ENCODE peak calls at places on chromosomes 11 and 22, in six cellular contexts. E is aorta, F is AG04450, C is IMR-90, G is tibial nerve, K is heart right ventricle. Z is an unnamed sample.

GRCh38 chr11:92286718-92287117 is 62.1 kb downstream of the FAT3 start:
- DNase-seq in E (no peak), F (no peak), C (no peak), G (no peak), K (no peak), Z (no peak)

GRCh38 chr22:43985532-43985931 is 30.3 kb downstream of the SAMM50 start:
- DNase-seq in E (no peak), F (no peak), C (no peak), G (no peak), K (no peak), Z (no peak)

GRCh38 chr11:65452806-65453490 is 30.4 kb downstream of the NEAT1 start:
- DNase-seq in E (no peak), F (no peak), C (peak), G (peak), K (no peak), Z (peak)

GRCh38 chr22:37077802-37078448 is 26.4 kb downstream of the KCTD17 start:
- DNase-seq in E (peak), F (peak), C (peak), G (peak), K (no peak), Z (no peak)

GRCh38 chr11:105211806-105212531 is 72.4 kb upstream of the CARD18 start:
- DNase-seq in E (no peak), F (no peak), C (peak), G (no peak), K (no peak), Z (no peak)

GRCh38 chr11:68052137-68052873 is 13.5 kb downstream of the TCIRG1 start:
- DNase-seq in E (no peak), F (no peak), C (no peak), G (no peak), K (no peak), Z (no peak)

GRCh38 chr11:73907191-73907590 is 30.4 kb downstream of the PAAF1 start:
- DNase-seq in E (no peak), F (no peak), C (peak), G (no peak), K (peak), Z (no peak)

GRCh38 chr22:46596032-46596441 is 24.1 kb upstream of the GRAMD4 start:
- DNase-seq in E (no peak), F (no peak), C (no peak), G (peak), K (peak), Z (no peak)

GRCh38 chr11:111157571-111157970 is 88.0 kb upstream of the POU2AF2 start:
- DNase-seq in E (no peak), F (no peak), C (no peak), G (no peak), K (no peak), Z (no peak)

GRCh38 chr22:19970479-19971275 is 29.1 kb upstream of the TXNRD2 start:
- DNase-seq in E (peak), F (no peak), C (peak), G (peak), K (peak), Z (no peak)

GRCh38 chr22:46068908-46069481 is 81.3 kb upstream of the PPARA start:
- DNase-seq in E (peak), F (no peak), C (peak), G (peak), K (no peak), Z (peak)

DNA sequence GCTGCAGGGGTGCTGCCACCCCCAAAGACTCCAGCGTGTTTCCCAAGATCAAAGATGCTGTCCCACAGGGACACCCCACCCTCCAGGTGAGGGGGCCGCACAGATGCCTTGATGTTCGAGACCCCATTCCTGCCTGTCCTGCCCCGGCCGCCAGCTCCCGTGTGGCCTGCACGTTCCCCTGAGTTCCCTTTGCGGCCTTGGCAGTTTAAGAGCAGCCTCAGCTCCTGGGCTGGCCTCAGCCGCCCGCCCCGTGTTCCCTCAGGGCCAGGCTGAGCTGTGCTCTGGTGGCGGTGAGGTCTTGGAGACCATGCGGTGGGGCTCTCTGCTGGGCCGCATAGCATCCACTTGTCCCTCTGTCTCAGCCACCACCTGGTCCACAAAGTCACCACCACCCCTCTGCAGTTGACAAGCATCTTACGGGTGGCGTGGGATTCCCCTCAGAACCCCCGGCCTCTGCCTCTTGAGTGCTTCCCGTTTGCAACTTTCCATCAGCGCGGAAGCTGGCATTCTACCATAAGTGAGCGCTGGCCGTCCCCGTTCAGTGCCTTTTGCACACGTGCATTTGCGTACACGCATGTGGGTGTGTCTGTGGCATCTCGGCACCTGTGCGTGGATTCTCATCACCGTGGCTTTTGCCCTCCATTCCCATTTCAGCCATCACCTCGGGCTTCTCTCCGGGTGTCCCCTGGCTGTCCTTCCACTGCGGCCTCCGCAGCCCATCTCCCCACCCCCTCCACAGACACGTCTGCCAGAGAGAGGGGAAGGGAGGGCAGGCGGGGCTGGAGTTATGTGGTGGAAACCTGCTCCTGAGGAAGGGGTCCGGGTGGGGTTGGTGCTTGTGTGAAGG is 35.9 kb downstream of the CTTN start:
- DNase-seq in E (peak), F (no peak), C (no peak), G (no peak), K (no peak), Z (no peak)
- H3K27ac ChIP-seq in E (no peak), F (no peak), C (no peak), G (no peak), K (no peak), Z (no peak)

GRCh38 chr11:116582621-116583020 is 190.2 kb downstream of the BUD13 start:
- DNase-seq in E (no peak), F (no peak), C (no peak), G (no peak), K (no peak), Z (no peak)

GRCh38 chr11:116581349-116581748 is 191.4 kb downstream of the BUD13 start:
- DNase-seq in E (no peak), F (no peak), C (no peak), G (no peak), K (no peak), Z (no peak)

GRCh38 chr11:116580828-116581227 is 192.0 kb downstream of the BUD13 start:
- DNase-seq in E (no peak), F (no peak), C (no peak), G (no peak), K (no peak), Z (no peak)

GRCh38 chr11:116578971-116579687 is 193.7 kb downstream of the BUD13 start:
- DNase-seq in E (no peak), F (no peak), C (no peak), G (no peak), K (peak), Z (no peak)

DNA sequence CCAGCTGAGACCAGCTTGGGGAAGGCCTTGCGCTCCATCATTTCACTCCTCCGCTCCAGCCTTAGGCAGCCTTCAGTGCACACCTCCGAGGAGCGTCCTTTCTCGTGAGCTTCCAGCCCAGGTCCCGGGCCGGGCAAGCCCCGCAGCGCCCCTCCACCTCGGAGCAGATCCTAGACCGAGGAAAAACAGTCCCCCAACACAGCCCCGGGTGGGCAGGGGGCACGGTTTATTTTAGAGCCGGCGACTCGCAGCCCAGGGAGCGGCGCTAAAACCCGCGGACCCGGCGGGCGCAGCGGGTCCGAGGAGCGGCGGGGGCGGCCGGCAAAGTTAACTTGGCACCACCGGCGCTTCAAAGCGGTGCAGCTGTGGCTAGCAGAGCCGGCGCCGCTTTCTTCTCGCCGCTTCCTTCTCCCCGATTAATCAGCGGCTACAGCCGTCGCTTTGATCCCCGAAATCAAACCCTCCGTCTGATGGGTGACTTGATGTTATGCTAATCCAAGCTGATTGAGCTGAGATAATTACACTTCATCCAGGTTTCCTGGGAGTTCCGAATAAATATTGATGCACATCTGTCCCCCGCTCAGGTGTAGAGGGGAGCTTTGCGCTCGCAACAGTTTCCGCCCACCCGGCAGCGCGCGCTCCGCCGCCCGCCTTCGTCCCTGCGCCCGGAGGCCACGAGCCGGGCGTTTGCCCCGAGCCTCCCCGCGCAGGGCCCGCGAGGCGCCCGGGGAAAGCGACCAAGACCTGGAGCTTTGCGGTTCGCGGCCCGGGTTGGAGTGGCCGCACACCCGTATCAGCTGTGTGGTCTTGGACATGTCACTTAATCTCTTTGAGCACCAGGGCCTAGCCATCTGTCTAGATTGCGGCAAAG is 192.7 kb downstream of the BUD13 start:
- DNase-seq in E (no peak), F (no peak), C (no peak), G (no peak), K (no peak), Z (no peak)
- H3K4me3 ChIP-seq in E (peak), F (no peak), C (no peak), G (no peak), K (peak), Z (peak)

GRCh38 chr22:39906207-39906606 is 5.3 kb downstream of the GRAP2 start:
- DNase-seq in E (no peak), F (no peak), C (no peak), G (no peak), K (no peak), Z (no peak)

GRCh38 chr22:39907035-39907434 is 6.2 kb downstream of the GRAP2 start:
- DNase-seq in E (no peak), F (no peak), C (no peak), G (no peak), K (no peak), Z (no peak)

GRCh38 chr22:39908121-39908520 is 7.2 kb downstream of the GRAP2 start:
- DNase-seq in E (no peak), F (no peak), C (no peak), G (no peak), K (no peak), Z (no peak)

GRCh38 chr22:39908737-39909136 is 7.9 kb downstream of the GRAP2 start:
- DNase-seq in E (no peak), F (no peak), C (peak), G (no peak), K (no peak), Z (no peak)

DNA sequence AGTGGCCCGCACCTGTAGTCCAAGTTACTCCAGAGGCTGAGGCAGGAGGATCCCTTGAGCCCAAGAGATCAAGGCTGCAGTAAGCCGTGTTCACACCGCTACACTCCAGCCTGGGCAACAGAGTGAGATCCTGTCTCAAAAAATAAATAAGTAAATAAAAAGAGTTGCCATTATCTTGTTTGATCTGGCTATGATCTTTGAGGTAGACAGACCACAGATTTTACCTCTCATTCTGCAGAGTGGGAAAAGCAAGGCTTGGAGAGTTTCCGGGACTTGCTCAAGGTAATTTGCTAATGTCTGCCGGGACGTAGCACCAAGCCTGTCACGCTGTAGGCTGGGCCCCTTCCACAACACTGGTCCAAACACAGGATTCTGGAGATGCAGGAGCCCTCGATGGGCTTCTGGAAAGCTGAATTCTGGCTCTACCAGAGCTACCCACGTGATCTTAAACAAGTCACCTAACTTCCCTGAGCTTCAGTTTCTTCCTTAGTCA is 6.8 kb downstream of the GRAP2 start:
- DNase-seq in E (no peak), F (no peak), C (no peak), G (no peak), K (no peak), Z (no peak)
- H3K27ac ChIP-seq in E (no peak), F (no peak), C (no peak), G (no peak), K (no peak), Z (no peak)

GRCh38 chr11:50186146-50186545 is 153.5 kb downstream of the OR4C45 start:
- DNase-seq in E (no peak), F (no peak), C (no peak), G (no peak), K (no peak), Z (no peak)
- H3K4me3 ChIP-seq in E (no peak), F (no peak), C (no peak), G (no peak), K (no peak), Z (no peak)

GRCh38 chr11:125428486-125429173 is 67.4 kb downstream of the FEZ1 start:
- DNase-seq in E (no peak), F (no peak), C (no peak), G (no peak), K (no peak), Z (no peak)

GRCh38 chr11:125429807-125430678 is 66.0 kb downstream of the FEZ1 start:
- DNase-seq in E (no peak), F (no peak), C (no peak), G (no peak), K (no peak), Z (no peak)

GRCh38 chr11:125429174-125429707 is 66.8 kb downstream of the FEZ1 start:
- DNase-seq in E (no peak), F (no peak), C (peak), G (no peak), K (peak), Z (no peak)

GRCh38 chr11:125425601-125426000 is 70.5 kb downstream of the FEZ1 start:
- DNase-seq in E (peak), F (no peak), C (no peak), G (peak), K (peak), Z (no peak)

DNA sequence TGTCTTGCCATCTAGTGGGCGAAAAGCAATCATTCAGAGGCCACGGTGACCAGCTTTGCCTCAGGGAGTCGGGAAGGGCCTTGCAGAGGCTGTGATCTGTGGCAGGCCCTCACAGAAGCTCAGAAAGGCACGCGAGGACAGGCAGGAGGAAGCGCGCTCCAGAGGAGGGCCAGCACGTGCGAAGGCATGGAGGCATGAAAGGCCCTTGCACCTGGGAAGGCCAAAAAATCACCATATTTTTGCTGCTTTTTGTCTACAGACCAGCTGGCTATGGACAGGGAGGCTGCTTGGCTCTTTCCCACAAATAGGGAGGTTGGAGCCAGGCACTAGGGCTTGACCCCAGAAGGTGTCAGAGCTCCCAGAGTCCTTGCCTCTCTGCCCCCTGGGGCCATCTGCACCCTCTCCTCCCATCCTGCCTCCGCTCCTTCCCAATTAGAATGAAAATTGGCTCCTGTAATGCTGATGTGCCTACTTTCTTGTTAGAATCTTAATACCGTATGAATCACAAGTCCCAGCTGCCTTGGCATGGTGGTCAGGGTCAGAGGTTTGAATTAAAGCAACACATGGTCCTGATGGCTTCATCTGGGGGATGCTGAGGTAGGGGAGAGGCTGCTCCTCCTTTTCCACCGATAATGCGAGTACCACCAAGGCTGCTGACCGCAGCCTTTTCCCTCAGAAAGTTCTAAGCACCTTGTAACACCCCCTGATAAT is 69.1 kb downstream of the FEZ1 start:
- DNase-seq in E (no peak), F (no peak), C (no peak), G (no peak), K (no peak), Z (no peak)
- H3K27ac ChIP-seq in E (no peak), F (no peak), C (no peak), G (no peak), K (no peak), Z (no peak)

GRCh38 chr22:26648011-26648497 is 9.3 kb upstream of the MIAT start:
- DNase-seq in E (no peak), F (no peak), C (no peak), G (no peak), K (no peak), Z (no peak)
- H3K4me3 ChIP-seq in E (no peak), F (no peak), C (no peak), G (no peak), K (no peak), Z (no peak)

GRCh38 chr11:118979434-118979833 is 7.9 kb downstream of the FOXR1 start:
- DNase-seq in E (no peak), F (no peak), C (no peak), G (no peak), K (no peak), Z (no peak)
- H3K27ac ChIP-seq in E (no peak), F (no peak), C (no peak), G (no peak), K (no peak), Z (no peak)